ENCODE peak calls at places on chromosomes 4 and X, in nine cellular contexts. One of them, this sample, is unnamed.

GRCh38 chrX:107508925-107509324 is 59.5 kb downstream of the FRMPD3 start:
- DNase-seq in lower leg skin: peak; percentile 15
- DNase-seq in IMR-90: no peak
- DNase-seq in A549: no peak
- DNase-seq in ovary: no peak
- DNase-seq in H1: no peak
- DNase-seq in body of pancreas: no peak
- DNase-seq in esophagus squamous epithelium: no peak
- DNase-seq in K562: no peak
- DNase-seq in this sample: no peak

GRCh38 chrX:17590892-17591740 is 146.2 kb upstream of the SCML1 start:
- DNase-seq in lower leg skin: no peak
- DNase-seq in IMR-90: peak; percentile 80
- DNase-seq in A549: peak; percentile 73
- DNase-seq in ovary: peak; percentile 73
- DNase-seq in H1: peak; percentile 49
- DNase-seq in body of pancreas: peak; percentile 65
- DNase-seq in esophagus squamous epithelium: no peak
- DNase-seq in K562: peak; percentile 31
- DNase-seq in this sample: no peak

GRCh38 chr4:1235381-1236102 is 13.4 kb downstream of the CTBP1 start:
- DNase-seq in lower leg skin: no peak
- DNase-seq in IMR-90: no peak
- DNase-seq in A549: no peak
- DNase-seq in ovary: peak; percentile 17
- DNase-seq in H1: no peak
- DNase-seq in body of pancreas: peak; percentile 16
- DNase-seq in esophagus squamous epithelium: no peak
- DNase-seq in K562: no peak
- DNase-seq in this sample: no peak

GRCh38 chr4:7014815-7015214 is 28.4 kb upstream of the TADA2B start:
- DNase-seq in lower leg skin: no peak
- DNase-seq in IMR-90: no peak
- DNase-seq in A549: no peak
- DNase-seq in ovary: no peak
- DNase-seq in H1: no peak
- DNase-seq in body of pancreas: no peak
- DNase-seq in esophagus squamous epithelium: no peak
- DNase-seq in K562: no peak
- DNase-seq in this sample: no peak

GRCh38 chr4:156749791-156750403 is 221.7 kb downstream of the PDGFC start:
- DNase-seq in lower leg skin: no peak
- DNase-seq in IMR-90: peak; percentile 29
- DNase-seq in A549: no peak
- DNase-seq in ovary: no peak
- DNase-seq in H1: no peak
- DNase-seq in body of pancreas: no peak
- DNase-seq in esophagus squamous epithelium: no peak
- DNase-seq in K562: no peak
- DNase-seq in this sample: no peak

GRCh38 chr4:78749972-78750727 is 26.0 kb upstream of the BMP2K start:
- DNase-seq in lower leg skin: no peak
- DNase-seq in IMR-90: no peak
- DNase-seq in A549: no peak
- DNase-seq in ovary: no peak
- DNase-seq in H1: no peak
- DNase-seq in body of pancreas: no peak
- DNase-seq in esophagus squamous epithelium: no peak
- DNase-seq in K562: no peak
- DNase-seq in this sample: no peak

GRCh38 chr4:119100640-119101039 is 35.0 kb upstream of the MYOZ2 start:
- DNase-seq in lower leg skin: no peak
- DNase-seq in IMR-90: no peak
- DNase-seq in A549: no peak
- DNase-seq in ovary: no peak
- DNase-seq in H1: no peak
- DNase-seq in body of pancreas: no peak
- DNase-seq in esophagus squamous epithelium: no peak
- DNase-seq in K562: no peak
- DNase-seq in this sample: no peak

GRCh38 chr4:108237693-108238092 is 69.0 kb upstream of the LEF1 start:
- DNase-seq in lower leg skin: no peak
- DNase-seq in IMR-90: no peak
- DNase-seq in A549: no peak
- DNase-seq in ovary: no peak
- DNase-seq in H1: no peak
- DNase-seq in body of pancreas: no peak
- DNase-seq in esophagus squamous epithelium: no peak
- DNase-seq in K562: no peak
- DNase-seq in this sample: no peak

GRCh38 chr4:74369860-74370259 is 4.9 kb downstream of the EREG start:
- DNase-seq in lower leg skin: no peak
- DNase-seq in IMR-90: no peak
- DNase-seq in A549: no peak
- DNase-seq in ovary: no peak
- DNase-seq in H1: no peak
- DNase-seq in body of pancreas: no peak
- DNase-seq in esophagus squamous epithelium: no peak
- DNase-seq in K562: no peak
- DNase-seq in this sample: no peak

GRCh38 chrX:19924285-19924684 is 36.9 kb upstream of the SH3KBP1 start:
- DNase-seq in lower leg skin: no peak
- DNase-seq in IMR-90: no peak
- DNase-seq in A549: no peak
- DNase-seq in ovary: no peak
- DNase-seq in H1: no peak
- DNase-seq in body of pancreas: peak; percentile 7
- DNase-seq in esophagus squamous epithelium: no peak
- DNase-seq in K562: no peak
- DNase-seq in this sample: no peak

GRCh38 chr4:107709916-107710315 is 10.1 kb downstream of the PAPSS1 start:
- DNase-seq in lower leg skin: no peak
- DNase-seq in IMR-90: peak; percentile 22
- DNase-seq in A549: no peak
- DNase-seq in ovary: no peak
- DNase-seq in H1: no peak
- DNase-seq in body of pancreas: no peak
- DNase-seq in esophagus squamous epithelium: no peak
- DNase-seq in K562: no peak
- DNase-seq in this sample: no peak

GRCh38 chrX:2608638-2609430 is 82.3 kb upstream of the CD99 start:
- DNase-seq in lower leg skin: peak; percentile 96
- DNase-seq in IMR-90: peak; percentile 72
- DNase-seq in A549: peak; percentile 89
- DNase-seq in ovary: peak; percentile 83
- DNase-seq in H1: peak; percentile 84
- DNase-seq in body of pancreas: peak; percentile 88
- DNase-seq in esophagus squamous epithelium: no peak
- DNase-seq in K562: peak; percentile 89
- DNase-seq in this sample: peak; percentile 79

GRCh38 chr4:13833171-13833804 is 205.8 kb upstream of the BOD1L1 start:
- DNase-seq in lower leg skin: no peak
- DNase-seq in IMR-90: no peak
- DNase-seq in A549: no peak
- DNase-seq in ovary: no peak
- DNase-seq in H1: no peak
- DNase-seq in body of pancreas: no peak
- DNase-seq in esophagus squamous epithelium: no peak
- DNase-seq in K562: no peak
- DNase-seq in this sample: no peak

GRCh38 chr4:95421869-95422268 is 126.9 kb downstream of the UNC5C start:
- DNase-seq in lower leg skin: no peak
- DNase-seq in IMR-90: no peak
- DNase-seq in A549: no peak
- DNase-seq in ovary: no peak
- DNase-seq in H1: no peak
- DNase-seq in body of pancreas: no peak
- DNase-seq in esophagus squamous epithelium: no peak
- DNase-seq in K562: no peak
- DNase-seq in this sample: no peak

GRCh38 chr4:95415346-95415771 is 133.4 kb downstream of the UNC5C start:
- DNase-seq in lower leg skin: no peak
- DNase-seq in IMR-90: peak; percentile 38
- DNase-seq in A549: peak; percentile 36
- DNase-seq in ovary: no peak
- DNase-seq in H1: no peak
- DNase-seq in body of pancreas: no peak
- DNase-seq in esophagus squamous epithelium: no peak
- DNase-seq in K562: no peak
- DNase-seq in this sample: no peak

GRCh38 chr4:95417531-95417930 is 131.2 kb downstream of the UNC5C start:
- DNase-seq in lower leg skin: no peak
- DNase-seq in IMR-90: no peak
- DNase-seq in A549: no peak
- DNase-seq in ovary: no peak
- DNase-seq in H1: no peak
- DNase-seq in body of pancreas: no peak
- DNase-seq in esophagus squamous epithelium: no peak
- DNase-seq in K562: no peak
- DNase-seq in this sample: no peak
- TF ChIP-seq POLR2A in lower leg skin: no peak
- TF ChIP-seq POLR2A in IMR-90: no peak
- TF ChIP-seq POLR2A in A549: no peak
- TF ChIP-seq POLR2A in ovary: no peak
- TF ChIP-seq POLR2A in H1: no peak
- TF ChIP-seq POLR2A in body of pancreas: no peak
- TF ChIP-seq POLR2A in esophagus squamous epithelium: no peak
- TF ChIP-seq POLR2A in K562: no peak
- TF ChIP-seq POLR2A in this sample: no peak

GRCh38 chrX:134548257-134548732 is 88.3 kb downstream of the HPRT1 start:
- DNase-seq in lower leg skin: no peak
- DNase-seq in IMR-90: no peak
- DNase-seq in A549: no peak
- DNase-seq in ovary: no peak
- DNase-seq in H1: no peak
- DNase-seq in body of pancreas: no peak
- DNase-seq in esophagus squamous epithelium: no peak
- DNase-seq in K562: peak; percentile 19
- DNase-seq in this sample: no peak
- TF ChIP-seq POLR2A in lower leg skin: no peak
- TF ChIP-seq POLR2A in IMR-90: no peak
- TF ChIP-seq POLR2A in A549: no peak
- TF ChIP-seq POLR2A in ovary: no peak
- TF ChIP-seq POLR2A in H1: no peak
- TF ChIP-seq POLR2A in body of pancreas: no peak
- TF ChIP-seq POLR2A in esophagus squamous epithelium: no peak
- TF ChIP-seq POLR2A in K562: peak; percentile 5
- TF ChIP-seq POLR2A in this sample: no peak

DNA sequence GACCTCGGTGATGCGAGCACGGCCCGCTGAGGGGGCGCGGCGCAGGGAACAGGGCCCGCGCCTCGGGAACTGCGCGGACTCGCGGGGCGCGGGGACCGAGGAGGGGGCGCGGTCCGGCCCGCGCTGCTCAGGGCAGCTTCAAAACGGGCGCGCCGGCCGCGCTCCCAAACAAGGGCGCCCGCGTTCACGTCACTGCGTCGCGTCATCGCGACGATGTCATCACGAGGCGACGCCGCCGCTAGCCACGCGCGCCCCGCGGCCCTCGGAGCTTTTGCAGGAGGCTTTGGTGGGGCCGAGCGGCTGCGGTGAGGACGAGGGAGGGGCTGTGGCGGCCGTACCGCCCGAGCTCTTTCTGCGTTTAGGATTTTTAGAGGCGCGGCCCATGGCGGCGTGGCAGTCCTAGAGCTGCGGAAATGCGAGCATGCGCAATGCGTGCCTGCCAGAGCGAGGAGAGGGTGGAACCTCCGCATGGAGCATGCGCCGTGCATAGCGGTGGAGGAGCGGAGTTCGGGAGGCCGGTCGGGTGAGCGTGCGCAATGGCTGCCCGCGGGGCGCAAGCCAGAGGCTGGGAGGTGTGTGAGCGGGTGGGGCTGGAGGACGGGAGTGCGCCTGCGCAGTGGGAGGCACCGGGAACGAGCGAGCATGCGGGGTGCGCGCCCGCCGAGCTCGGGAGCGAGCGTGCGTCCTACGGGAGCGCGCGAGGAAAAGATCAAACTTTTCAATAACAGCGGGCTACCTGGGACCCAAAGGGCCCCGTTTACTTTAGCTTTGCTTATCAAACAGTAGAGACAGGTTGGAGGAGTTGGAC is at the start of gene PPP2R3B:
- DNase-seq in lower leg skin: peak; percentile 100
- DNase-seq in IMR-90: peak; percentile 98
- DNase-seq in A549: peak; percentile 99
- DNase-seq in ovary: peak; percentile 99
- DNase-seq in H1: peak; percentile 98
- DNase-seq in body of pancreas: peak; percentile 99
- DNase-seq in esophagus squamous epithelium: no peak
- DNase-seq in K562: peak; percentile 99
- DNase-seq in this sample: peak; percentile 98
- TF ChIP-seq POLR2A in lower leg skin: no peak
- TF ChIP-seq POLR2A in IMR-90: peak; percentile 90
- TF ChIP-seq POLR2A in A549: peak; percentile 74
- TF ChIP-seq POLR2A in ovary: peak; percentile 44
- TF ChIP-seq POLR2A in H1: no peak
- TF ChIP-seq POLR2A in body of pancreas: peak; percentile 20
- TF ChIP-seq POLR2A in esophagus squamous epithelium: peak; percentile 53
- TF ChIP-seq POLR2A in K562: peak; percentile 93
- TF ChIP-seq POLR2A in this sample: peak; percentile 67

GRCh38 chr4:175273995-175274753 is 356.0 kb downstream of the ADAM29 start:
- DNase-seq in lower leg skin: no peak
- DNase-seq in IMR-90: peak; percentile 15
- DNase-seq in A549: no peak
- DNase-seq in ovary: no peak
- DNase-seq in H1: no peak
- DNase-seq in body of pancreas: no peak
- DNase-seq in esophagus squamous epithelium: no peak
- DNase-seq in K562: no peak
- DNase-seq in this sample: no peak

GRCh38 chr4:175271010-175271630 is 353.0 kb downstream of the ADAM29 start:
- DNase-seq in lower leg skin: no peak
- DNase-seq in IMR-90: no peak
- DNase-seq in A549: no peak
- DNase-seq in ovary: no peak
- DNase-seq in H1: no peak
- DNase-seq in body of pancreas: no peak
- DNase-seq in esophagus squamous epithelium: no peak
- DNase-seq in K562: no peak
- DNase-seq in this sample: no peak
- TF ChIP-seq POLR2A in lower leg skin: no peak
- TF ChIP-seq POLR2A in IMR-90: no peak
- TF ChIP-seq POLR2A in A549: no peak
- TF ChIP-seq POLR2A in ovary: no peak
- TF ChIP-seq POLR2A in H1: no peak
- TF ChIP-seq POLR2A in body of pancreas: no peak
- TF ChIP-seq POLR2A in esophagus squamous epithelium: no peak
- TF ChIP-seq POLR2A in K562: no peak
- TF ChIP-seq POLR2A in this sample: no peak